ENCODE peak calls at places on chromosomes 7 and 10, in six cellular contexts. K, F, M, I, Y and Q are unnamed samples.

GRCh38 chr7:80403686-80404241 is 108.1 kb downstream of the GNAT3 start:
- DNase-seq in K (no peak), F (no peak), M (no peak), I (no peak), Y (no peak), Q (no peak)

GRCh38 chr7:18004372-18004771 is 23.3 kb downstream of the PRPS1L1 start:
- DNase-seq in K (no peak), F (no peak), M (no peak), I (no peak), Y (no peak), Q (no peak)

GRCh38 chr10:56537984-56538383 is 176.9 kb upstream of the ZWINT start:
- DNase-seq in K (no peak), F (no peak), M (no peak), I (no peak), Y (peak), Q (no peak)

GRCh38 chr7:152894295-152895170 is 135.0 kb downstream of the ACTR3B start:
- DNase-seq in K (no peak), F (peak), M (no peak), I (peak), Y (peak), Q (peak)

GRCh38 chr7:98687331-98687863 is 70.3 kb downstream of the NPTX2 start:
- DNase-seq in K (no peak), F (no peak), M (no peak), I (no peak), Y (no peak), Q (no peak)

GRCh38 chr10:63761243-63761642 is 240.0 kb downstream of the REEP3 start:
- DNase-seq in K (no peak), F (no peak), M (no peak), I (no peak), Y (no peak), Q (no peak)

GRCh38 chr7:112361154-112361553 is 89.1 kb upstream of the IFRD1 start:
- DNase-seq in K (no peak), F (no peak), M (no peak), I (no peak), Y (no peak), Q (no peak)

GRCh38 chr7:64613653-64614052 is 50.8 kb upstream of the ZNF680 start:
- DNase-seq in K (no peak), F (no peak), M (no peak), I (no peak), Y (no peak), Q (no peak)

GRCh38 chr7:12741951-12742575 is 54.6 kb downstream of the ARL4A start:
- DNase-seq in K (no peak), F (no peak), M (no peak), I (no peak), Y (no peak), Q (no peak)

GRCh38 chr7:150425670-150426069 is 24.8 kb upstream of the GIMAP8 start:
- DNase-seq in K (no peak), F (no peak), M (no peak), I (no peak), Y (no peak), Q (no peak)

GRCh38 chr10:77175631-77176222 is 461.9 kb downstream of the KCNMA1 start:
- DNase-seq in K (no peak), F (no peak), M (no peak), I (no peak), Y (no peak), Q (no peak)

GRCh38 chr10:1213707-1214675 is 157.8 kb downstream of the WDR37 start:
- DNase-seq in K (no peak), F (no peak), M (no peak), I (no peak), Y (no peak), Q (no peak)

GRCh38 chr7:91892821-91893340 is 12.4 kb upstream of the MTERF1 start:
- DNase-seq in K (peak), F (peak), M (no peak), I (no peak), Y (no peak), Q (no peak)

GRCh38 chr10:51832652-51833383 is 133.4 kb upstream of the CSTF2T start:
- DNase-seq in K (peak), F (peak), M (peak), I (no peak), Y (peak), Q (no peak)

GRCh38 chr10:121500591-121501341 is 97.5 kb downstream of the FGFR2 start:
- DNase-seq in K (no peak), F (no peak), M (no peak), I (no peak), Y (no peak), Q (no peak)

GRCh38 chr10:62462456-62462855 is 88.3 kb downstream of the ZNF365 start:
- DNase-seq in K (no peak), F (no peak), M (no peak), I (no peak), Y (no peak), Q (no peak)

GRCh38 chr7:121187676-121188075 is 141.1 kb upstream of the WNT16 start:
- DNase-seq in K (no peak), F (no peak), M (no peak), I (no peak), Y (no peak), Q (no peak)

GRCh38 chr7:28865494-28866257 is 92.5 kb downstream of the TRIL start:
- DNase-seq in K (no peak), F (no peak), M (no peak), I (no peak), Y (no peak), Q (no peak)

GRCh38 chr10:129760416-129760815 is 203.7 kb downstream of the EBF3 start:
- DNase-seq in K (no peak), F (no peak), M (no peak), I (peak), Y (no peak), Q (no peak)

GRCh38 chr10:19730848-19731247 is 85.4 kb upstream of the PLXDC2 start:
- DNase-seq in K (no peak), F (no peak), M (no peak), I (no peak), Y (no peak), Q (no peak)

GRCh38 chr7:93055543-93056107 is 62.2 kb downstream of the SAMD9 start:
- DNase-seq in K (no peak), F (peak), M (no peak), I (no peak), Y (peak), Q (no peak)

GRCh38 chr7:138125598-138126111 is 49.4 kb downstream of the AKR1D1 start:
- DNase-seq in K (no peak), F (no peak), M (peak), I (no peak), Y (no peak), Q (no peak)

GRCh38 chr7:151847136-151847535 is 29.8 kb downstream of the PRKAG2 start:
- DNase-seq in K (no peak), F (no peak), M (no peak), I (no peak), Y (no peak), Q (no peak)

GRCh38 chr7:22801907-22802306 is 20.7 kb downstream of the TOMM7 start:
- DNase-seq in K (no peak), F (no peak), M (no peak), I (no peak), Y (peak), Q (peak)

GRCh38 chr7:36570508-36571219 is 153.6 kb downstream of the AOAH start:
- DNase-seq in K (no peak), F (no peak), M (no peak), I (no peak), Y (no peak), Q (no peak)

GRCh38 chr10:50883624-50884023 is 1.8 kb downstream of the A1CF start:
- DNase-seq in K (no peak), F (no peak), M (no peak), I (no peak), Y (peak), Q (no peak)

GRCh38 chr10:52228556-52228955 is 85.5 kb upstream of the DKK1 start:
- DNase-seq in K (no peak), F (no peak), M (no peak), I (no peak), Y (no peak), Q (no peak)

GRCh38 chr7:3063016-3063753 is 19.5 kb upstream of the CARD11 start:
- DNase-seq in K (no peak), F (no peak), M (no peak), I (no peak), Y (no peak), Q (no peak)

GRCh38 chr7:3011211-3011852 is 32.3 kb downstream of the CARD11 start:
- DNase-seq in K (no peak), F (no peak), M (no peak), I (no peak), Y (no peak), Q (no peak)

GRCh38 chr7:143367972-143368371 is 5.5 kb upstream of the FAM131B start:
- DNase-seq in K (peak), F (no peak), M (no peak), I (no peak), Y (no peak), Q (no peak)

GRCh38 chr10:125120046-125120710 is 40.2 kb downstream of the CTBP2 start:
- DNase-seq in K (no peak), F (no peak), M (no peak), I (no peak), Y (no peak), Q (no peak)

GRCh38 chr10:16816830-16817124 is 447 bp downstream of the RSU1 start:
- DNase-seq in K (no peak), F (no peak), M (no peak), I (no peak), Y (no peak), Q (no peak)

DNA sequence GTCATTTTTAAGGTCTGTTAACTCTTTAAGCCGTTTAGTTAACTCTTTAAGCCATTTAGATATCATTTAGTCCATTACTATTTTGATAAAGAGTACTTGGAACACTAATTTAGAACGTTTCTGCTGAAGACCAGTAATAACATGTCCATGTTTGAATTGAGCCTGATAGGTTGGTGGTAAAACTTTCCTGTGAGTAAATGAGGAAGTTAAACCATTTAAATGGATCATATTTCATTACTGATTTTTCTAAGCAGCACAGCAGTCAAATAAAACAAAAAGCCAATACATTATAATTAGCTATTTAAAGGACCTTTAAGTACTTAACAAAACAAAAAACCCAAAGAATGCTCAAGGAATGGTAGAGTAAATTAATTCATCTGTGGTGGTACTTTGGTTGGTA is 29.4 kb downstream of the PHTF2 start:
- DNase-seq in K (no peak), F (no peak), M (no peak), I (no peak), Y (no peak), Q (no peak)
- TF ChIP-seq ATF3 in K (no peak), F (no peak), M (no peak), I (no peak), Y (no peak), Q (no peak)

GRCh38 chr10:73813333-73813732 is 1.9 kb upstream of the NDST2 start:
- DNase-seq in K (no peak), F (no peak), M (no peak), I (no peak), Y (no peak), Q (no peak)
- TF ChIP-seq ATF3 in K (no peak), F (no peak), M (no peak), I (no peak), Y (no peak), Q (no peak)

GRCh38 chr7:1290262-1291039 is 57.8 kb downstream of the UNCX start:
- DNase-seq in K (no peak), F (no peak), M (no peak), I (peak), Y (no peak), Q (no peak)
- TF ChIP-seq ATF3 in K (no peak), F (no peak), M (no peak), I (no peak), Y (no peak), Q (no peak)

GRCh38 chr7:94655884-94656657 is at the start of gene SGCE:
- DNase-seq in K (peak), F (peak), M (peak), I (peak), Y (peak), Q (peak)
- TF ChIP-seq ATF3 in K (no peak), F (no peak), M (no peak), I (no peak), Y (no peak), Q (no peak)

GRCh38 chr7:479948-480499 is 39.6 kb downstream of the PDGFA start:
- DNase-seq in K (no peak), F (no peak), M (no peak), I (peak), Y (no peak), Q (peak)
- TF ChIP-seq ATF3 in K (no peak), F (no peak), M (no peak), I (no peak), Y (no peak), Q (no peak)

DNA sequence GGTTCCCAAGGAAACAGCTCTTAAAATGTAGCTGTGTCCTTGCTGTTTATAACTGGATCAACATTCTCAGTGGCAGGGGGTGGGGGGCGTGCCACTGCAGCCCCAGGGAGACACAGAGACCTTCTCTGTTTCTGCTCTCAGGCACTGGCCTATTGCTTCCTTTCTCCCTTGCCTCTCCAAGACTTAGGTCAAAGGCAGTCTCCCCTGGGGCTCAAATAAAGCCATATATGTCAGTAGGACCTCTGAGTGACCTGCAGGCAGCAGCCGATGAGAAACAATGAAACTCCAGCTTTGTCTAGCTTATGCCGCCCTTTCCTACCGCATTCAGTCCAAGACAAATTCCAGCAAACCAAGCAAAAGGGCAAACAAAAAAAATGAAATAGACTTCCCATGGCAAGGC is 20.6 kb downstream of the VSTM4 start:
- DNase-seq in K (no peak), F (no peak), M (no peak), I (no peak), Y (no peak), Q (no peak)
- TF ChIP-seq ATF3 in K (no peak), F (no peak), M (no peak), I (no peak), Y (no peak), Q (no peak)

DNA sequence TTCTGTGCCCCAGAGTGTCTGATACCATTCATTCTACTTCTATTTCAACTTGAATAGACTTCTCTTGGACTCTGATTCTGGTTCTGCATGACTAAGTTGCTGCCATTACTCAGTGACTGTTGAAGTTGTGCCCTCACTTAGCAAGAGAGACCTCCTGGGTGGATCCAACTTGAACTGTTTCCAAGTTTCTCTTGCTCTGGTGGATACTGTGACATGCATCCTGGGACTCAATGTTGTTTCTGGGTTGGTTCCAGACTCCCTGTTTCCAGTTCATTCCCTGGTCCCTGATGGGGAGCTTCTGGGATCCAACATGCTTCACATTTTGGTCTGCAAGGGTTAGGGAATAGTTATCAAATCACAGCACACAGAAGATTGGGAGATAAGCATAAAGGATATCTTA is 26.2 kb upstream of the PRPF18 start:
- DNase-seq in K (no peak), F (no peak), M (no peak), I (no peak), Y (no peak), Q (no peak)
- TF ChIP-seq ATF3 in K (no peak), F (no peak), M (no peak), I (no peak), Y (no peak), Q (no peak)